ENCODE peak calls at places on chromosome 2, in nine cellular contexts. O, W, G, I, Y, K, U, B and C are unnamed samples.

GRCh38 chr2:46351388-46352141 is 54.4 kb downstream of the EPAS1 start:
- DNase-seq in O (peak), W (no peak), G (no peak), I (peak), Y (no peak), K (no peak), U (no peak), B (no peak), C (no peak)

GRCh38 chr2:66109419-66109818 is 325.5 kb upstream of the MEIS1 start:
- DNase-seq in O (no peak), W (no peak), G (no peak), I (no peak), Y (no peak), K (no peak), U (no peak), B (no peak), C (no peak)

GRCh38 chr2:39099820-39100728 is 20.8 kb downstream of the SOS1 start:
- DNase-seq in O (no peak), W (no peak), G (peak), I (peak), Y (peak), K (no peak), U (no peak), B (no peak), C (no peak)

GRCh38 chr2:36912692-36913091 is 53.6 kb downstream of the STRN start:
- DNase-seq in O (no peak), W (no peak), G (no peak), I (no peak), Y (no peak), K (no peak), U (no peak), B (no peak), C (no peak)

GRCh38 chr2:1930956-1931914 is 186.9 kb upstream of the PXDN start:
- DNase-seq in O (no peak), W (no peak), G (no peak), I (no peak), Y (no peak), K (no peak), U (no peak), B (no peak), C (no peak)

GRCh38 chr2:30282721-30283120 is 51.4 kb downstream of the LBH start:
- DNase-seq in O (no peak), W (no peak), G (no peak), I (no peak), Y (no peak), K (peak), U (no peak), B (no peak), C (no peak)

GRCh38 chr2:70425682-70426301 is 123.9 kb upstream of the FAM136A start:
- DNase-seq in O (no peak), W (no peak), G (no peak), I (no peak), Y (peak), K (no peak), U (no peak), B (no peak), C (no peak)

GRCh38 chr2:17306706-17307105 is 211.5 kb downstream of the RAD51AP2 start:
- DNase-seq in O (no peak), W (no peak), G (no peak), I (no peak), Y (no peak), K (no peak), U (no peak), B (no peak), C (no peak)

GRCh38 chr2:105039559-105039958 is 1.7 kb downstream of the MRPS9 start:
- DNase-seq in O (no peak), W (no peak), G (no peak), I (no peak), Y (no peak), K (no peak), U (no peak), B (no peak), C (no peak)

GRCh38 chr2:201680743-201681142 is 17.7 kb downstream of the MPP4 start:
- DNase-seq in O (no peak), W (no peak), G (no peak), I (no peak), Y (no peak), K (no peak), U (peak), B (no peak), C (no peak)